ENCODE peak calls at places on chromosomes 13 and 19, in six cellular contexts. One of them, this sample, is unnamed.

GRCh38 chr19:13015361-13016231 is 20.3 kb downstream of the NFIX start:
- ATAC-seq in left lung: peak; percentile 18
- ATAC-seq in Right ventricle myocardium inferior: no peak
- ATAC-seq in activated CD8-positive, alpha-beta T cell treated with anti-CD3 and anti-CD28 coated beads for 36 hours: no peak
- ATAC-seq in activated T-cell treated with anti-CD3 and anti-CD28 coated beads, Interleukin-2, amount 50 U/mL, for 72 hours: no peak
- ATAC-seq in activated CD4-positive, alpha-beta T cell treated with anti-CD3 and anti-CD28 coated beads for 36 hours: no peak
- ATAC-seq in this sample: peak; percentile 16

GRCh38 chr13:83839158-83839557 is 43.1 kb downstream of the SLITRK1 start:
- ATAC-seq in left lung: no peak
- ATAC-seq in Right ventricle myocardium inferior: no peak
- ATAC-seq in activated CD8-positive, alpha-beta T cell treated with anti-CD3 and anti-CD28 coated beads for 36 hours: no peak
- ATAC-seq in activated T-cell treated with anti-CD3 and anti-CD28 coated beads, Interleukin-2, amount 50 U/mL, for 72 hours: no peak
- ATAC-seq in activated CD4-positive, alpha-beta T cell treated with anti-CD3 and anti-CD28 coated beads for 36 hours: no peak
- ATAC-seq in this sample: no peak

GRCh38 chr19:57406516-57407123 is 4.3 kb upstream of the ZNF17 start:
- ATAC-seq in left lung: peak; percentile 89
- ATAC-seq in Right ventricle myocardium inferior: peak; percentile 51
- ATAC-seq in activated CD8-positive, alpha-beta T cell treated with anti-CD3 and anti-CD28 coated beads for 36 hours: peak; percentile 56
- ATAC-seq in activated T-cell treated with anti-CD3 and anti-CD28 coated beads, Interleukin-2, amount 50 U/mL, for 72 hours: peak; percentile 54
- ATAC-seq in activated CD4-positive, alpha-beta T cell treated with anti-CD3 and anti-CD28 coated beads for 36 hours: peak; percentile 65
- ATAC-seq in this sample: peak; percentile 65

GRCh38 chr13:99926014-99926731 is 45.4 kb downstream of the ZIC5 start:
- ATAC-seq in left lung: peak; percentile 79
- ATAC-seq in Right ventricle myocardium inferior: no peak
- ATAC-seq in activated CD8-positive, alpha-beta T cell treated with anti-CD3 and anti-CD28 coated beads for 36 hours: no peak
- ATAC-seq in activated T-cell treated with anti-CD3 and anti-CD28 coated beads, Interleukin-2, amount 50 U/mL, for 72 hours: no peak
- ATAC-seq in activated CD4-positive, alpha-beta T cell treated with anti-CD3 and anti-CD28 coated beads for 36 hours: no peak
- ATAC-seq in this sample: peak; percentile 79

GRCh38 chr19:41233748-41234240 is 14.8 kb downstream of the AXL start:
- ATAC-seq in left lung: peak; percentile 83
- ATAC-seq in Right ventricle myocardium inferior: peak; percentile 77
- ATAC-seq in activated CD8-positive, alpha-beta T cell treated with anti-CD3 and anti-CD28 coated beads for 36 hours: no peak
- ATAC-seq in activated T-cell treated with anti-CD3 and anti-CD28 coated beads, Interleukin-2, amount 50 U/mL, for 72 hours: no peak
- ATAC-seq in activated CD4-positive, alpha-beta T cell treated with anti-CD3 and anti-CD28 coated beads for 36 hours: no peak
- ATAC-seq in this sample: no peak

GRCh38 chr19:43438291-43439162 is 23.8 kb downstream of the TEX101 start:
- ATAC-seq in left lung: peak; percentile 74
- ATAC-seq in Right ventricle myocardium inferior: peak; percentile 97
- ATAC-seq in activated CD8-positive, alpha-beta T cell treated with anti-CD3 and anti-CD28 coated beads for 36 hours: peak; percentile 45
- ATAC-seq in activated T-cell treated with anti-CD3 and anti-CD28 coated beads, Interleukin-2, amount 50 U/mL, for 72 hours: peak; percentile 56
- ATAC-seq in activated CD4-positive, alpha-beta T cell treated with anti-CD3 and anti-CD28 coated beads for 36 hours: no peak
- ATAC-seq in this sample: peak; percentile 68

GRCh38 chr13:47816835-47817234 is 184.2 kb downstream of the SUCLA2 start:
- ATAC-seq in left lung: no peak
- ATAC-seq in Right ventricle myocardium inferior: no peak
- ATAC-seq in activated CD8-positive, alpha-beta T cell treated with anti-CD3 and anti-CD28 coated beads for 36 hours: no peak
- ATAC-seq in activated T-cell treated with anti-CD3 and anti-CD28 coated beads, Interleukin-2, amount 50 U/mL, for 72 hours: no peak
- ATAC-seq in activated CD4-positive, alpha-beta T cell treated with anti-CD3 and anti-CD28 coated beads for 36 hours: no peak
- ATAC-seq in this sample: no peak

GRCh38 chr19:11504502-11505031 is 1.1 kb downstream of the ZNF653 start:
- ATAC-seq in left lung: no peak
- ATAC-seq in Right ventricle myocardium inferior: no peak
- ATAC-seq in activated CD8-positive, alpha-beta T cell treated with anti-CD3 and anti-CD28 coated beads for 36 hours: no peak
- ATAC-seq in activated T-cell treated with anti-CD3 and anti-CD28 coated beads, Interleukin-2, amount 50 U/mL, for 72 hours: no peak
- ATAC-seq in activated CD4-positive, alpha-beta T cell treated with anti-CD3 and anti-CD28 coated beads for 36 hours: no peak
- ATAC-seq in this sample: no peak

GRCh38 chr19:36128392-36128736 is 11.5 kb upstream of the CAPNS1 start:
- ATAC-seq in left lung: peak; percentile 15
- ATAC-seq in Right ventricle myocardium inferior: peak; percentile 5
- ATAC-seq in activated CD8-positive, alpha-beta T cell treated with anti-CD3 and anti-CD28 coated beads for 36 hours: no peak
- ATAC-seq in activated T-cell treated with anti-CD3 and anti-CD28 coated beads, Interleukin-2, amount 50 U/mL, for 72 hours: no peak
- ATAC-seq in activated CD4-positive, alpha-beta T cell treated with anti-CD3 and anti-CD28 coated beads for 36 hours: no peak
- ATAC-seq in this sample: peak; percentile 16

GRCh38 chr13:102291587-102292218 is 110.1 kb downstream of the FGF14 start:
- ATAC-seq in left lung: peak; percentile 51
- ATAC-seq in Right ventricle myocardium inferior: no peak
- ATAC-seq in activated CD8-positive, alpha-beta T cell treated with anti-CD3 and anti-CD28 coated beads for 36 hours: no peak
- ATAC-seq in activated T-cell treated with anti-CD3 and anti-CD28 coated beads, Interleukin-2, amount 50 U/mL, for 72 hours: no peak
- ATAC-seq in activated CD4-positive, alpha-beta T cell treated with anti-CD3 and anti-CD28 coated beads for 36 hours: no peak
- ATAC-seq in this sample: no peak

GRCh38 chr13:74026753-74027152 is 107.5 kb downstream of the KLF12 start:
- ATAC-seq in left lung: no peak
- ATAC-seq in Right ventricle myocardium inferior: no peak
- ATAC-seq in activated CD8-positive, alpha-beta T cell treated with anti-CD3 and anti-CD28 coated beads for 36 hours: peak; percentile 96
- ATAC-seq in activated T-cell treated with anti-CD3 and anti-CD28 coated beads, Interleukin-2, amount 50 U/mL, for 72 hours: peak; percentile 98
- ATAC-seq in activated CD4-positive, alpha-beta T cell treated with anti-CD3 and anti-CD28 coated beads for 36 hours: peak; percentile 97
- ATAC-seq in this sample: no peak

GRCh38 chr19:6723738-6724137 is 3.3 kb upstream of the C3 start:
- ATAC-seq in left lung: no peak
- ATAC-seq in Right ventricle myocardium inferior: no peak
- ATAC-seq in activated CD8-positive, alpha-beta T cell treated with anti-CD3 and anti-CD28 coated beads for 36 hours: no peak
- ATAC-seq in activated T-cell treated with anti-CD3 and anti-CD28 coated beads, Interleukin-2, amount 50 U/mL, for 72 hours: no peak
- ATAC-seq in activated CD4-positive, alpha-beta T cell treated with anti-CD3 and anti-CD28 coated beads for 36 hours: no peak
- ATAC-seq in this sample: no peak

GRCh38 chr19:55527197-55528029 is 9.5 kb downstream of the SBK2 start:
- ATAC-seq in left lung: no peak
- ATAC-seq in Right ventricle myocardium inferior: no peak
- ATAC-seq in activated CD8-positive, alpha-beta T cell treated with anti-CD3 and anti-CD28 coated beads for 36 hours: no peak
- ATAC-seq in activated T-cell treated with anti-CD3 and anti-CD28 coated beads, Interleukin-2, amount 50 U/mL, for 72 hours: no peak
- ATAC-seq in activated CD4-positive, alpha-beta T cell treated with anti-CD3 and anti-CD28 coated beads for 36 hours: no peak
- ATAC-seq in this sample: no peak

GRCh38 chr19:11251217-11251616 is 11.1 kb downstream of the DOCK6 start:
- ATAC-seq in left lung: no peak
- ATAC-seq in Right ventricle myocardium inferior: no peak
- ATAC-seq in activated CD8-positive, alpha-beta T cell treated with anti-CD3 and anti-CD28 coated beads for 36 hours: no peak
- ATAC-seq in activated T-cell treated with anti-CD3 and anti-CD28 coated beads, Interleukin-2, amount 50 U/mL, for 72 hours: no peak
- ATAC-seq in activated CD4-positive, alpha-beta T cell treated with anti-CD3 and anti-CD28 coated beads for 36 hours: no peak
- ATAC-seq in this sample: no peak

GRCh38 chr13:82749551-82749950 is 1132.7 kb downstream of the SLITRK1 start:
- ATAC-seq in left lung: no peak
- ATAC-seq in Right ventricle myocardium inferior: no peak
- ATAC-seq in activated CD8-positive, alpha-beta T cell treated with anti-CD3 and anti-CD28 coated beads for 36 hours: no peak
- ATAC-seq in activated T-cell treated with anti-CD3 and anti-CD28 coated beads, Interleukin-2, amount 50 U/mL, for 72 hours: no peak
- ATAC-seq in activated CD4-positive, alpha-beta T cell treated with anti-CD3 and anti-CD28 coated beads for 36 hours: no peak
- ATAC-seq in this sample: no peak

GRCh38 chr19:3535235-3535921 is 3.6 kb upstream of the TEKTIP1 start:
- ATAC-seq in left lung: no peak
- ATAC-seq in Right ventricle myocardium inferior: no peak
- ATAC-seq in activated CD8-positive, alpha-beta T cell treated with anti-CD3 and anti-CD28 coated beads for 36 hours: no peak
- ATAC-seq in activated T-cell treated with anti-CD3 and anti-CD28 coated beads, Interleukin-2, amount 50 U/mL, for 72 hours: no peak
- ATAC-seq in activated CD4-positive, alpha-beta T cell treated with anti-CD3 and anti-CD28 coated beads for 36 hours: no peak
- ATAC-seq in this sample: no peak

GRCh38 chr13:52428295-52428694 is 22.1 kb downstream of the VPS36 start:
- ATAC-seq in left lung: peak; percentile 69
- ATAC-seq in Right ventricle myocardium inferior: no peak
- ATAC-seq in activated CD8-positive, alpha-beta T cell treated with anti-CD3 and anti-CD28 coated beads for 36 hours: no peak
- ATAC-seq in activated T-cell treated with anti-CD3 and anti-CD28 coated beads, Interleukin-2, amount 50 U/mL, for 72 hours: no peak
- ATAC-seq in activated CD4-positive, alpha-beta T cell treated with anti-CD3 and anti-CD28 coated beads for 36 hours: no peak
- ATAC-seq in this sample: peak; percentile 37

GRCh38 chr13:30299746-30300145 is 7.6 kb downstream of the KATNAL1 start:
- ATAC-seq in left lung: no peak
- ATAC-seq in Right ventricle myocardium inferior: no peak
- ATAC-seq in activated CD8-positive, alpha-beta T cell treated with anti-CD3 and anti-CD28 coated beads for 36 hours: no peak
- ATAC-seq in activated T-cell treated with anti-CD3 and anti-CD28 coated beads, Interleukin-2, amount 50 U/mL, for 72 hours: no peak
- ATAC-seq in activated CD4-positive, alpha-beta T cell treated with anti-CD3 and anti-CD28 coated beads for 36 hours: no peak
- ATAC-seq in this sample: no peak

GRCh38 chr13:26052136-26052736 is 420 bp upstream of the SHISA2 start:
- ATAC-seq in left lung: no peak
- ATAC-seq in Right ventricle myocardium inferior: no peak
- ATAC-seq in activated CD8-positive, alpha-beta T cell treated with anti-CD3 and anti-CD28 coated beads for 36 hours: no peak
- ATAC-seq in activated T-cell treated with anti-CD3 and anti-CD28 coated beads, Interleukin-2, amount 50 U/mL, for 72 hours: no peak
- ATAC-seq in activated CD4-positive, alpha-beta T cell treated with anti-CD3 and anti-CD28 coated beads for 36 hours: no peak
- ATAC-seq in this sample: no peak

GRCh38 chr13:25933520-25933919 is 118.3 kb downstream of the SHISA2 start:
- ATAC-seq in left lung: peak; percentile 86
- ATAC-seq in Right ventricle myocardium inferior: no peak
- ATAC-seq in activated CD8-positive, alpha-beta T cell treated with anti-CD3 and anti-CD28 coated beads for 36 hours: no peak
- ATAC-seq in activated T-cell treated with anti-CD3 and anti-CD28 coated beads, Interleukin-2, amount 50 U/mL, for 72 hours: no peak
- ATAC-seq in activated CD4-positive, alpha-beta T cell treated with anti-CD3 and anti-CD28 coated beads for 36 hours: no peak
- ATAC-seq in this sample: no peak

GRCh38 chr19:46617566-46618079 is 7.3 kb downstream of the PTGIR start:
- ATAC-seq in left lung: no peak
- ATAC-seq in Right ventricle myocardium inferior: no peak
- ATAC-seq in activated CD8-positive, alpha-beta T cell treated with anti-CD3 and anti-CD28 coated beads for 36 hours: peak; percentile 1
- ATAC-seq in activated T-cell treated with anti-CD3 and anti-CD28 coated beads, Interleukin-2, amount 50 U/mL, for 72 hours: peak; percentile 7
- ATAC-seq in activated CD4-positive, alpha-beta T cell treated with anti-CD3 and anti-CD28 coated beads for 36 hours: peak; percentile 5
- ATAC-seq in this sample: no peak

GRCh38 chr19:10086904-10087256 is 763 bp downstream of the SHFL start:
- ATAC-seq in left lung: peak; percentile 15
- ATAC-seq in Right ventricle myocardium inferior: peak; percentile 26
- ATAC-seq in activated CD8-positive, alpha-beta T cell treated with anti-CD3 and anti-CD28 coated beads for 36 hours: peak; percentile 40
- ATAC-seq in activated T-cell treated with anti-CD3 and anti-CD28 coated beads, Interleukin-2, amount 50 U/mL, for 72 hours: peak; percentile 35
- ATAC-seq in activated CD4-positive, alpha-beta T cell treated with anti-CD3 and anti-CD28 coated beads for 36 hours: peak; percentile 18
- ATAC-seq in this sample: peak; percentile 23

GRCh38 chr13:65508745-65509144 is 1721.4 kb downstream of the PCDH9 start:
- ATAC-seq in left lung: no peak
- ATAC-seq in Right ventricle myocardium inferior: no peak
- ATAC-seq in activated CD8-positive, alpha-beta T cell treated with anti-CD3 and anti-CD28 coated beads for 36 hours: no peak
- ATAC-seq in activated T-cell treated with anti-CD3 and anti-CD28 coated beads, Interleukin-2, amount 50 U/mL, for 72 hours: no peak
- ATAC-seq in activated CD4-positive, alpha-beta T cell treated with anti-CD3 and anti-CD28 coated beads for 36 hours: no peak
- ATAC-seq in this sample: no peak

GRCh38 chr13:46926856-46927625 is 30.2 kb upstream of the HTR2A start:
- ATAC-seq in left lung: peak; percentile 35
- ATAC-seq in Right ventricle myocardium inferior: no peak
- ATAC-seq in activated CD8-positive, alpha-beta T cell treated with anti-CD3 and anti-CD28 coated beads for 36 hours: no peak
- ATAC-seq in activated T-cell treated with anti-CD3 and anti-CD28 coated beads, Interleukin-2, amount 50 U/mL, for 72 hours: no peak
- ATAC-seq in activated CD4-positive, alpha-beta T cell treated with anti-CD3 and anti-CD28 coated beads for 36 hours: no peak
- ATAC-seq in this sample: no peak

GRCh38 chr13:76250211-76250610 is 614.1 kb downstream of the LMO7 start:
- ATAC-seq in left lung: no peak
- ATAC-seq in Right ventricle myocardium inferior: no peak
- ATAC-seq in activated CD8-positive, alpha-beta T cell treated with anti-CD3 and anti-CD28 coated beads for 36 hours: no peak
- ATAC-seq in activated T-cell treated with anti-CD3 and anti-CD28 coated beads, Interleukin-2, amount 50 U/mL, for 72 hours: no peak
- ATAC-seq in activated CD4-positive, alpha-beta T cell treated with anti-CD3 and anti-CD28 coated beads for 36 hours: no peak
- ATAC-seq in this sample: no peak

GRCh38 chr19:38699647-38700349 is 44.5 kb downstream of the CAPN12 start:
- ATAC-seq in left lung: no peak
- ATAC-seq in Right ventricle myocardium inferior: no peak
- ATAC-seq in activated CD8-positive, alpha-beta T cell treated with anti-CD3 and anti-CD28 coated beads for 36 hours: no peak
- ATAC-seq in activated T-cell treated with anti-CD3 and anti-CD28 coated beads, Interleukin-2, amount 50 U/mL, for 72 hours: no peak
- ATAC-seq in activated CD4-positive, alpha-beta T cell treated with anti-CD3 and anti-CD28 coated beads for 36 hours: no peak
- ATAC-seq in this sample: no peak

GRCh38 chr19:48629599-48630288 is 7.4 kb downstream of the DBP start:
- ATAC-seq in left lung: no peak
- ATAC-seq in Right ventricle myocardium inferior: peak; percentile 21
- ATAC-seq in activated CD8-positive, alpha-beta T cell treated with anti-CD3 and anti-CD28 coated beads for 36 hours: no peak
- ATAC-seq in activated T-cell treated with anti-CD3 and anti-CD28 coated beads, Interleukin-2, amount 50 U/mL, for 72 hours: no peak
- ATAC-seq in activated CD4-positive, alpha-beta T cell treated with anti-CD3 and anti-CD28 coated beads for 36 hours: no peak
- ATAC-seq in this sample: no peak

GRCh38 chr19:42188665-42189064 is 28.8 kb downstream of the DEDD2 start:
- ATAC-seq in left lung: no peak
- ATAC-seq in Right ventricle myocardium inferior: no peak
- ATAC-seq in activated CD8-positive, alpha-beta T cell treated with anti-CD3 and anti-CD28 coated beads for 36 hours: no peak
- ATAC-seq in activated T-cell treated with anti-CD3 and anti-CD28 coated beads, Interleukin-2, amount 50 U/mL, for 72 hours: no peak
- ATAC-seq in activated CD4-positive, alpha-beta T cell treated with anti-CD3 and anti-CD28 coated beads for 36 hours: no peak
- ATAC-seq in this sample: no peak

GRCh38 chr19:5935473-5936307 is 21.6 kb downstream of the CAPS start:
- ATAC-seq in left lung: peak; percentile 29
- ATAC-seq in Right ventricle myocardium inferior: peak; percentile 26
- ATAC-seq in activated CD8-positive, alpha-beta T cell treated with anti-CD3 and anti-CD28 coated beads for 36 hours: no peak
- ATAC-seq in activated T-cell treated with anti-CD3 and anti-CD28 coated beads, Interleukin-2, amount 50 U/mL, for 72 hours: no peak
- ATAC-seq in activated CD4-positive, alpha-beta T cell treated with anti-CD3 and anti-CD28 coated beads for 36 hours: no peak
- ATAC-seq in this sample: peak; percentile 7

GRCh38 chr19:55646889-55647731 is 902 bp upstream of the CCDC106 start:
- ATAC-seq in left lung: no peak
- ATAC-seq in Right ventricle myocardium inferior: no peak
- ATAC-seq in activated CD8-positive, alpha-beta T cell treated with anti-CD3 and anti-CD28 coated beads for 36 hours: no peak
- ATAC-seq in activated T-cell treated with anti-CD3 and anti-CD28 coated beads, Interleukin-2, amount 50 U/mL, for 72 hours: no peak
- ATAC-seq in activated CD4-positive, alpha-beta T cell treated with anti-CD3 and anti-CD28 coated beads for 36 hours: no peak
- ATAC-seq in this sample: no peak

GRCh38 chr19:50384685-50385535 is 763 bp downstream of the POLD1 start:
- ATAC-seq in left lung: no peak
- ATAC-seq in Right ventricle myocardium inferior: no peak
- ATAC-seq in activated CD8-positive, alpha-beta T cell treated with anti-CD3 and anti-CD28 coated beads for 36 hours: no peak
- ATAC-seq in activated T-cell treated with anti-CD3 and anti-CD28 coated beads, Interleukin-2, amount 50 U/mL, for 72 hours: no peak
- ATAC-seq in activated CD4-positive, alpha-beta T cell treated with anti-CD3 and anti-CD28 coated beads for 36 hours: no peak
- ATAC-seq in this sample: no peak

This sample was measured in esophagus mucosa.